ENCODE peak calls at places on chromosomes 4 and X, in six cellular contexts. O is left ventricle myocardium inferior, X is Calu3, W is IMR-90, Z is sigmoid colon, M is keratinocyte. D is an unnamed sample.

GRCh38 chrX:153793291-153793690 is 884 bp downstream of the IDH3G start:
- DNase-seq in X (no peak), Z (no peak), W (no peak), M (no peak), O (no peak), D (no peak)

GRCh38 chr4:64417974-64418373 is 8.7 kb upstream of the TECRL start:
- DNase-seq in W (no peak), Z (no peak), M (no peak), O (no peak), X (no peak), D (no peak)

GRCh38 chr4:103076777-103077347 is 301 bp upstream of the SLC9B2 start:
- DNase-seq in M (no peak), X (no peak), Z (no peak), W (no peak), O (no peak), D (no peak)

GRCh38 chr4:146637853-146638800 is 566 bp upstream of the POU4F2 start:
- DNase-seq in X (no peak), O (no peak), M (no peak), Z (no peak), W (no peak), D (peak)

GRCh38 chr4:101271516-101271915 is 75.8 kb downstream of the PPP3CA start:
- DNase-seq in M (no peak), O (no peak), X (no peak), W (peak), Z (no peak), D (no peak)

GRCh38 chr4:4260185-4260751 is 12.2 kb upstream of the TMEM128 start:
- DNase-seq in O (no peak), M (no peak), X (no peak), Z (no peak), W (peak), D (no peak)

GRCh38 chr4:4494882-4495281 is 47.0 kb downstream of the STX18 start:
- DNase-seq in O (no peak), X (no peak), Z (no peak), M (no peak), W (no peak), D (no peak)

GRCh38 chrX:54089191-54089590 is 44.9 kb upstream of the PHF8 start:
- DNase-seq in M (no peak), O (no peak), W (no peak), X (no peak), Z (no peak), D (no peak)

GRCh38 chr4:88537725-88538124 is 14.1 kb upstream of the PYURF start:
- DNase-seq in M (no peak), Z (no peak), O (no peak), X (no peak), W (no peak), D (no peak)

GRCh38 chr4:168550071-168550766 is 53.4 kb downstream of the PALLD start:
- DNase-seq in M (no peak), W (peak), Z (no peak), X (no peak), O (no peak), D (no peak)

GRCh38 chr4:99028187-99028586 is 32.7 kb downstream of the METAP1 start:
- DNase-seq in O (no peak), Z (no peak), W (peak), X (no peak), M (no peak), D (no peak)

GRCh38 chr4:3880595-3881120 is 114.5 kb downstream of the ADRA2C start:
- DNase-seq in X (peak), Z (no peak), W (peak), M (peak), O (peak), D (peak)

GRCh38 chrX:9414416-9414815 is 50.4 kb upstream of the TBL1X start:
- DNase-seq in W (no peak), O (no peak), M (no peak), X (no peak), Z (no peak), D (no peak)

GRCh38 chrX:136528645-136529315 is 3.2 kb upstream of the VGLL1 start:
- DNase-seq in X (peak), M (no peak), Z (no peak), O (no peak), W (no peak), D (no peak)

GRCh38 chr4:143185253-143186107 is 763 bp downstream of the USP38 start:
- DNase-seq in X (peak), Z (peak), M (no peak), W (peak), O (peak), D (peak)

GRCh38 chr4:76235915-76236314 is 15.6 kb upstream of the FAM47E start:
- DNase-seq in W (no peak), X (no peak), Z (no peak), M (no peak), O (no peak), D (no peak)

GRCh38 chr4:122865421-122865820 is 38.8 kb downstream of the FGF2 start:
- DNase-seq in Z (no peak), W (peak), M (no peak), X (no peak), O (no peak), D (no peak)

GRCh38 chr4:91448668-91449330 is 855.0 kb upstream of the GRID2 start:
- DNase-seq in M (peak), X (no peak), O (no peak), Z (no peak), W (no peak), D (no peak)

GRCh38 chrX:153671589-153672530 is 1.8 kb downstream of the PNCK start:
- DNase-seq in O (no peak), M (no peak), Z (peak), W (no peak), X (no peak), D (no peak)

GRCh38 chrX:123918106-123918721 is 43.3 kb upstream of the STAG2 start:
- DNase-seq in X (no peak), O (no peak), W (no peak), Z (no peak), M (no peak), D (no peak)

GRCh38 chrX:123923211-123923610 is 38.3 kb upstream of the STAG2 start:
- DNase-seq in O (no peak), M (no peak), W (no peak), Z (no peak), X (no peak), D (no peak)

GRCh38 chrX:123924181-123924580 is 37.3 kb upstream of the STAG2 start:
- DNase-seq in O (no peak), W (no peak), X (no peak), Z (no peak), M (no peak), D (no peak)

GRCh38 chrX:123917069-123917468 is 44.4 kb upstream of the STAG2 start:
- DNase-seq in Z (no peak), W (no peak), M (no peak), O (no peak), X (no peak), D (no peak)

DNA sequence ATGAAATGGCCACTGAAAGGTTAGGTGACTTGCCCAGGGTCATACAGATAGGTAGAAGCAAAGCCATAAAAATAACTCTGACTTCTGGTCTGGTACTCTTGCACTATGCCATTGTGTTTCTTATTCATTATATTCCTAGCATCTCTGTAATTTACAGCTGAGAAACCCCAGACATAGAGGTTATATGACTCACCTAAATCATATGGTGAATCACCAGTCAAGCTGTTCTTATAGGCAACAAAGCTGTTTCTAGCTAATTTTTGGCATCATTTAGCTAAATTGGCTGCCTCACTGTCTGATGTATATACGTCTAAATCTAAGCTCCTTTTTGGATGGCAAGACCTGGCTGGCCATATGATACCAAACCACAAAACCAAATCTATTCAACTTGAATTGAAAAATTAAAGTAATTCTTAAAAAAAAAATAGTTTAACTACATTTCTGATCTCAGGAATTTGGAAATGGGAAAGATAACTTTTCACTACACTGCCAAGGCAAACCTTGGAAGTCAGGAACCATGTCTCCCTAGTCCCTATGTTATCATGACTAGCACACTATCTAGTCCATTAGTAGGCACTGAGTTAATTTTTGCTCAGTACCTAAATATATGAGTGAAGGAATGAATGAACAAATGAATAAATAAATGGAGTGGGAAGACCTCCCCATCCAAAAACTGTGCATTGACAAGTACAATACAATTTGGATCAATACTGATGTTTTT is 41.3 kb upstream of the STAG2 start:
- DNase-seq in Z (no peak), X (no peak), O (no peak), W (peak), M (peak), D (no peak)
- TF ChIP-seq CTCF in Z (no peak), X (no peak), O (no peak), W (no peak), M (no peak), D (no peak)

GRCh38 chrX:155086202-155086840 is 15.0 kb downstream of the BRCC3 start:
- DNase-seq in O (no peak), W (peak), Z (no peak), X (peak), M (no peak), D (peak)
- TF ChIP-seq CTCF in O (peak), W (peak), Z (no peak), X (peak), M (peak), D (no peak)

GRCh38 chr4:187157380-187157958 is 433.8 kb upstream of the FAT1 start:
- DNase-seq in O (no peak), X (no peak), Z (no peak), W (no peak), M (no peak), D (no peak)
- TF ChIP-seq CTCF in O (no peak), X (no peak), Z (no peak), W (no peak), M (no peak), D (no peak)

GRCh38 chr4:180665994-180666818 is 1577.0 kb upstream of the TENM3 start:
- DNase-seq in Z (no peak), W (peak), X (peak), M (no peak), O (no peak), D (peak)

GRCh38 chr4:180669637-180670036 is 1573.6 kb upstream of the TENM3 start:
- DNase-seq in M (no peak), Z (no peak), W (peak), O (no peak), X (no peak), D (no peak)

GRCh38 chr4:180665481-180665880 is 1577.7 kb upstream of the TENM3 start:
- DNase-seq in X (no peak), M (no peak), Z (no peak), O (no peak), W (no peak), D (no peak)

GRCh38 chr4:180668732-180669131 is 1574.5 kb upstream of the TENM3 start:
- DNase-seq in Z (no peak), X (no peak), W (no peak), O (no peak), M (no peak), D (no peak)

GRCh38 chr4:180664766-180665368 is 1578.3 kb upstream of the TENM3 start:
- DNase-seq in X (peak), W (peak), M (peak), Z (peak), O (no peak), D (peak)
- TF ChIP-seq CTCF in X (peak), W (peak), M (peak), Z (peak), O (peak), D (peak)

GRCh38 chrX:72006461-72006860 is 95.8 kb downstream of the NHSL2 start:
- DNase-seq in O (no peak), M (no peak), X (no peak), Z (no peak), W (no peak), D (no peak)
- TF ChIP-seq CTCF in O (no peak), M (no peak), X (no peak), Z (no peak), W (no peak), D (no peak)

D was measured in glutamatergic neuron.